ENCODE peak calls at places on chromosomes 7 and 10, in four cellular contexts. Q is cardiac muscle cell, F is brain microvascular endothelial cell, U is fibroblast of lung. O is an unnamed sample.

GRCh38 chr10:133124357-133125211 is 35.4 kb upstream of the KNDC1 start:
- DNase-seq in Q (peak), F (peak), U (peak), O (no peak)

GRCh38 chr7:141074162-141074989 is 512 bp downstream of the TMEM178B start:
- DNase-seq in Q (peak), F (no peak), U (peak), O (no peak)

GRCh38 chr7:78326870-78327269 is 528.3 kb downstream of the PHTF2 start:
- DNase-seq in Q (no peak), F (no peak), U (peak), O (peak)

GRCh38 chr7:141649865-141650499 is 52.0 kb downstream of the DENND11 start:
- DNase-seq in Q (peak), F (peak), U (peak), O (peak)

GRCh38 chr10:117260094-117260493 is 19.2 kb downstream of the SLC18A2 start:
- DNase-seq in Q (peak), F (no peak), U (no peak), O (no peak)

GRCh38 chr10:14074062-14074884 is 256.5 kb downstream of the FRMD4A start:
- DNase-seq in Q (peak), F (peak), U (peak), O (peak)

GRCh38 chr7:21869785-21870402 is 75.8 kb downstream of the CDCA7L start:
- DNase-seq in Q (peak), F (peak), U (peak), O (no peak)

GRCh38 chr7:149773446-149774236 is at the start of gene ZNF467:
- DNase-seq in Q (peak), F (no peak), U (peak), O (no peak)

GRCh38 chr7:45402480-45403218 is 171.5 kb upstream of the ADCY1 start:
- DNase-seq in Q (no peak), F (peak), U (peak), O (no peak)

GRCh38 chr10:111546216-111546615 is 469.4 kb downstream of the ADRA2A start:
- DNase-seq in Q (no peak), F (no peak), U (no peak), O (no peak)

GRCh38 chr10:86759073-86759672 is 2.8 kb downstream of the BMPR1A start:
- DNase-seq in Q (no peak), F (no peak), U (no peak), O (no peak)

GRCh38 chr7:106485919-106486318 is 175.0 kb downstream of the CCDC71L start:
- DNase-seq in Q (no peak), F (no peak), U (no peak), O (no peak)

GRCh38 chr7:139023076-139023475 is 12.8 kb downstream of the ZC3HAV1L start:
- DNase-seq in Q (no peak), F (no peak), U (peak), O (no peak)

GRCh38 chr10:49083256-49083655 is 32.1 kb downstream of the VSTM4 start:
- DNase-seq in Q (no peak), F (no peak), U (no peak), O (no peak)

GRCh38 chr7:64945776-64946175 is 42.7 kb downstream of the ZNF273 start:
- DNase-seq in Q (no peak), F (no peak), U (no peak), O (no peak)

GRCh38 chr10:30803901-30804322 is 174.4 kb upstream of the LYZL2 start:
- DNase-seq in Q (no peak), F (no peak), U (peak), O (peak)

GRCh38 chr7:84510501-84510900 is 315.9 kb upstream of the SEMA3A start:
- DNase-seq in Q (no peak), F (no peak), U (peak), O (no peak)

GRCh38 chr10:114879541-114880158 is 58.1 kb downstream of the FHIP2A start:
- DNase-seq in Q (peak), F (no peak), U (peak), O (no peak)

GRCh38 chr7:105838273-105839141 is 37.9 kb downstream of the ATXN7L1 start:
- DNase-seq in Q (peak), F (no peak), U (peak), O (no peak)

GRCh38 chr7:151351027-151351426 is 9.4 kb downstream of the NUB1 start:
- DNase-seq in Q (peak), F (no peak), U (no peak), O (no peak)

GRCh38 chr7:151351967-151352366 is 10.4 kb downstream of the NUB1 start:
- DNase-seq in Q (no peak), F (no peak), U (no peak), O (no peak)

GRCh38 chr7:151348970-151349369 is 7.4 kb downstream of the NUB1 start:
- DNase-seq in Q (no peak), F (no peak), U (no peak), O (no peak)

GRCh38 chr7:151349507-151349853 is 7.9 kb downstream of the NUB1 start:
- DNase-seq in Q (no peak), F (no peak), U (no peak), O (no peak)

GRCh38 chr7:151352512-151352911 is 10.9 kb downstream of the NUB1 start:
- DNase-seq in Q (no peak), F (no peak), U (no peak), O (no peak)
- H3K4me3 ChIP-seq in Q (no peak), F (no peak), U (no peak), O (no peak)

DNA sequence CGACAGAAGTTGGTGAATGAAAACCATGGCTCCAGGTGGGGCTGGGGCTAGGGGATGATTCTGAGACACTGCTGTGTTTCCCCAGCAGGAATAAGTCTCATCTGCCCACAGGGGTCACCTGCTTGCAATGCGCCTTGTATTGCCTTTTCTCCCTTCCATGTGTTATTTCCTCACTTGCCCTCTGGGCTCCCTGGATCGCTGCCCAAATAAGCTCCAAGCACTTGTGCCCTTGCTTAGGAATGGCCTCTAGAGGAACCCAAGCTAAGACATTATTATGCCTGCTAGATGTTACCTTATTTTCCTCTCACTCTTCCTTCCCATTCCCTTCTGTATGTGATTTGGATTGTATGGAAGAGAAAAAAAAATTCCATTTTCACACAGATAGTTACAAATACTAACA is 24.8 kb upstream of the PLPP4 start:
- DNase-seq in Q (no peak), F (no peak), U (no peak), O (no peak)
- TF ChIP-seq CTCF in Q (no peak), F (peak), U (no peak), O (no peak)

GRCh38 chr7:123746055-123746454 is 2.7 kb downstream of the WASL start:
- DNase-seq in Q (no peak), F (no peak), U (no peak), O (no peak)
- H3K4me3 ChIP-seq in Q (peak), F (no peak), U (no peak), O (no peak)

GRCh38 chr10:17831896-17832295 is 22.7 kb downstream of the MRC1 start:
- DNase-seq in Q (no peak), F (no peak), U (no peak), O (no peak)

GRCh38 chr10:17833656-17834055 is 24.5 kb downstream of the MRC1 start:
- DNase-seq in Q (no peak), F (no peak), U (no peak), O (no peak)

GRCh38 chr10:17836917-17837316 is 27.8 kb downstream of the MRC1 start:
- DNase-seq in Q (peak), F (peak), U (peak), O (peak)

GRCh38 chr10:17838080-17838634 is 29.0 kb downstream of the MRC1 start:
- DNase-seq in Q (no peak), F (no peak), U (no peak), O (peak)

GRCh38 chr10:17835688-17836087 is 26.5 kb downstream of the MRC1 start:
- DNase-seq in Q (peak), F (peak), U (peak), O (peak)
- TF ChIP-seq CTCF in Q (no peak), F (no peak), U (no peak), O (no peak)

GRCh38 chr10:12843296-12843945 is 158.1 kb downstream of the CCDC3 start:
- DNase-seq in Q (no peak), F (no peak), U (no peak), O (no peak)

GRCh38 chr10:12847361-12847975 is 154.0 kb downstream of the CCDC3 start:
- DNase-seq in Q (peak), F (no peak), U (no peak), O (no peak)

GRCh38 chr10:12846718-12847117 is 154.8 kb downstream of the CCDC3 start:
- DNase-seq in Q (no peak), F (peak), U (peak), O (no peak)

GRCh38 chr10:12842310-12842709 is 159.2 kb downstream of the CCDC3 start:
- DNase-seq in Q (no peak), F (no peak), U (no peak), O (no peak)

GRCh38 chr10:12844796-12845524 is 156.6 kb downstream of the CCDC3 start:
- DNase-seq in Q (no peak), F (peak), U (peak), O (peak)
- H3K4me3 ChIP-seq in Q (no peak), F (no peak), U (no peak), O (no peak)